ENCODE peak calls at places on chromosomes 7 and 10, in ten cellular contexts. M is NT2/D1; D is CD8-positive, alpha-beta T cell; I is transverse colon; H is aorta; B is BJ; Q is heart right ventricle; X is colonic mucosa; C is pancreas; F is RWPE2. N is an unnamed sample. For H3K36me3, the result is how much of the 10 kb centered on the place peaks cover.

GRCh38 chr7:73638921-73639320 is 14.6 kb upstream of the MLXIPL start:
- DNase-seq in M (no peak), D (no peak), I (no peak), H (no peak), B (no peak), Q (no peak), X (no peak), C (no peak), F (no peak), N (no peak)

GRCh38 chr7:5695037-5695708 is 86.3 kb downstream of the RNF216 start:
- DNase-seq in M (no peak), D (peak), I (peak), H (peak), B (peak), Q (peak), X (no peak), C (no peak), F (no peak), N (peak)

GRCh38 chr7:1059200-1060091 is 15.1 kb downstream of the GPR146 start:
- DNase-seq in M (peak), D (no peak), I (peak), H (no peak), B (no peak), Q (no peak), X (no peak), C (peak), F (no peak), N (no peak)

GRCh38 chr10:21888959-21889358 is 114.6 kb downstream of the DNAJC1 start:
- DNase-seq in M (no peak), D (no peak), I (peak), H (no peak), B (no peak), Q (no peak), X (no peak), C (no peak), F (no peak), N (no peak)

GRCh38 chr7:73774923-73775322 is 4.9 kb upstream of the CLDN3 start:
- DNase-seq in M (no peak), D (no peak), I (no peak), H (no peak), B (no peak), Q (no peak), X (no peak), C (no peak), F (no peak), N (no peak)

GRCh38 chr7:95501261-95501816 is 15.6 kb downstream of the ASB4 start:
- DNase-seq in M (no peak), D (no peak), I (no peak), H (no peak), B (no peak), Q (no peak), X (no peak), C (no peak), F (no peak), N (no peak)

GRCh38 chr7:27179503-27180430 is 5.3 kb downstream of the HOXA11 start:
- DNase-seq in M (no peak), D (peak), I (peak), H (peak), B (peak), Q (no peak), X (peak), C (peak), F (peak), N (peak)

GRCh38 chr10:132972149-132972985 is 30.0 kb upstream of the CFAP46 start:
- DNase-seq in M (no peak), D (no peak), I (no peak), H (peak), B (no peak), Q (no peak), X (no peak), C (no peak), F (peak), N (no peak)

GRCh38 chr7:114922652-114923402 is 933 bp downstream of the MDFIC start:
- DNase-seq in M (no peak), D (peak), I (peak), H (peak), B (no peak), Q (peak), X (peak), C (peak), F (no peak), N (peak)

GRCh38 chr7:11923376-11923922 is 91.5 kb upstream of the THSD7A start:
- DNase-seq in M (no peak), D (no peak), I (no peak), H (no peak), B (no peak), Q (no peak), X (no peak), C (no peak), F (no peak), N (no peak)

GRCh38 chr10:76397957-76398665 is 966.7 kb downstream of the LRMDA start:
- DNase-seq in M (no peak), D (no peak), I (no peak), H (no peak), B (no peak), Q (no peak), X (no peak), C (no peak), F (no peak), N (peak)

GRCh38 chr10:92839191-92840085 is 8.9 kb upstream of the EXOC6 start:
- DNase-seq in M (peak), D (peak), I (peak), H (peak), B (no peak), Q (peak), X (peak), C (peak), F (no peak), N (peak)

GRCh38 chr7:154167051-154167450 is 114.9 kb downstream of the DPP6 start:
- DNase-seq in M (no peak), D (no peak), I (no peak), H (no peak), B (no peak), Q (no peak), X (no peak), C (no peak), F (no peak), N (no peak)

GRCh38 chr7:65731129-65731528 is 141.7 kb upstream of the VKORC1L1 start:
- DNase-seq in M (no peak), D (no peak), I (no peak), H (no peak), B (no peak), Q (no peak), X (no peak), C (no peak), F (no peak), N (no peak)

GRCh38 chr7:65731562-65732035 is 141.3 kb upstream of the VKORC1L1 start:
- DNase-seq in M (peak), D (no peak), I (peak), H (no peak), B (no peak), Q (no peak), X (no peak), C (peak), F (no peak), N (no peak)
- H3K4me3 ChIP-seq in M (peak), D (no peak), I (peak), H (no peak), B (peak), Q (peak), X (peak), C (peak), F (no peak), N (no peak)

GRCh38 chr7:151139791-151140190 is 27.7 kb downstream of the GBX1 start:
- DNase-seq in M (no peak), D (no peak), I (peak), H (peak), B (no peak), Q (no peak), X (no peak), C (no peak), F (no peak), N (no peak)

GRCh38 chr7:151141855-151142685 is 25.4 kb downstream of the GBX1 start:
- DNase-seq in M (no peak), D (no peak), I (peak), H (peak), B (no peak), Q (no peak), X (no peak), C (no peak), F (peak), N (no peak)

GRCh38 chr7:151141281-151141854 is 26.1 kb downstream of the GBX1 start:
- DNase-seq in M (no peak), D (no peak), I (peak), H (peak), B (no peak), Q (no peak), X (no peak), C (no peak), F (no peak), N (no peak)

GRCh38 chr7:151139071-151139521 is 28.4 kb downstream of the GBX1 start:
- DNase-seq in M (no peak), D (no peak), I (peak), H (peak), B (no peak), Q (no peak), X (no peak), C (no peak), F (peak), N (no peak)

GRCh38 chr7:151140826-151141225 is 26.7 kb downstream of the GBX1 start:
- DNase-seq in M (no peak), D (no peak), I (peak), H (peak), B (no peak), Q (no peak), X (no peak), C (no peak), F (no peak), N (peak)
- H3K36me3 ChIP-seq in M (half or more), D (under half), I (under half), H (under half), B (under half), Q (under half), X (under half), C (under half), F (under half), N (under half)

GRCh38 chr10:43304687-43305333 is 37.9 kb upstream of the RASGEF1A start:
- DNase-seq in M (no peak), D (peak), I (peak), H (peak), B (no peak), Q (peak), X (peak), C (peak), F (no peak), N (peak)
- H3K4me3 ChIP-seq in M (peak), D (peak), I (peak), H (peak), B (peak), Q (peak), X (peak), C (no peak), F (peak), N (no peak)

DNA sequence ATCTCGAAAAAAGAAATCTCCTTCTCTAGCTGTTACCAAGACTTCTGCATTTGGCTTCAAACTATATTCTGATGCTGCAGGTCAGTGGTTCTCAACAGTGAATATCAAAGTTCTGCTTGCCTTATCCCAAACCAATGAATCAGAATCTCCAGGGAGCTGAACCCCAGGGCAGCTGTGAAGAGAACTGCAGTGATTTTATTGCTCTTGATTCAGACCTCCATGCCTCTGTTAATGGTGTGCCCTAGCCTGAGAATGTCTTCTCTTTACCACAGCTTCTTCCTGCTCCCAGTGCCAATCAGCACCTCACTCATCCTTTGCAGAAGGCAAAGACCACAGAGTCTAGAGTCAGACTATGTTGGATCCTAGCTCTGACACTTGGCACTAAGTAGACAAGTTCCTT is 46.2 kb upstream of the MRLN start:
- DNase-seq in M (no peak), D (no peak), I (no peak), H (no peak), B (no peak), Q (no peak), X (no peak), C (no peak), F (no peak), N (no peak)
- H3K36me3 ChIP-seq in M (under half), D (under half), I (under half), H (under half), B (under half), Q (under half), X (under half), C (under half), F (half or more), N (under half)

DNA sequence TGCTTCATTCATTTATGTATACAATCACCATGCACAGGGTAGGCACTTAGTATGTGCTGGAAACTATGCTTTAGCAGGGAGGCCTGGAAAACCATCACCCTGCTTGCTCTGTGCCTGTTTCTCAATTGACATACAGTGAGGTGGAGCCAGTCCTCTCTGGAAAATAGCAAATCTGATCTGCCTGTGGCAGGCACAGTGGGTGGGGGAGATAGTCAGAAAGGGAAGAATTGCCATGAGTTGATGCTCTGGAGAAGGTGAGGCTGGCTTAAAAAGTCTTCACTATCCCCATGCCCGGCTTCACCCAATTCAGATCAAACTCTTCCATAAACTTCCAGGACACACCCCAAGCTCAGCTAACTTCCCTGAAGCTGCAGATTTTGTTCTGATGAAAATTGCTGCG is 84.8 kb downstream of the ANK3 start:
- DNase-seq in M (no peak), D (no peak), I (no peak), H (no peak), B (no peak), Q (no peak), X (no peak), C (no peak), F (no peak), N (no peak)
- H3K4me3 ChIP-seq in M (no peak), D (no peak), I (no peak), H (no peak), B (no peak), Q (no peak), X (no peak), C (no peak), F (no peak), N (no peak)

GRCh38 chr7:40810274-40810673 is 675.5 kb downstream of the SUGCT start:
- DNase-seq in M (no peak), D (no peak), I (no peak), H (no peak), B (no peak), Q (no peak), X (no peak), C (no peak), F (no peak), N (no peak)

GRCh38 chr7:40811666-40812065 is 676.9 kb downstream of the SUGCT start:
- DNase-seq in M (no peak), D (no peak), I (no peak), H (no peak), B (no peak), Q (no peak), X (no peak), C (no peak), F (no peak), N (no peak)

GRCh38 chr7:40815512-40815911 is 680.7 kb downstream of the SUGCT start:
- DNase-seq in M (no peak), D (no peak), I (no peak), H (no peak), B (no peak), Q (no peak), X (no peak), C (no peak), F (no peak), N (no peak)

GRCh38 chr7:40815022-40815421 is 680.2 kb downstream of the SUGCT start:
- DNase-seq in M (no peak), D (no peak), I (no peak), H (no peak), B (no peak), Q (no peak), X (no peak), C (no peak), F (no peak), N (no peak)
- H3K36me3 ChIP-seq in M (under half), D (under half), I (under half), H (under half), B (under half), Q (under half), X (under half), C (under half), F (under half), N (under half)

DNA sequence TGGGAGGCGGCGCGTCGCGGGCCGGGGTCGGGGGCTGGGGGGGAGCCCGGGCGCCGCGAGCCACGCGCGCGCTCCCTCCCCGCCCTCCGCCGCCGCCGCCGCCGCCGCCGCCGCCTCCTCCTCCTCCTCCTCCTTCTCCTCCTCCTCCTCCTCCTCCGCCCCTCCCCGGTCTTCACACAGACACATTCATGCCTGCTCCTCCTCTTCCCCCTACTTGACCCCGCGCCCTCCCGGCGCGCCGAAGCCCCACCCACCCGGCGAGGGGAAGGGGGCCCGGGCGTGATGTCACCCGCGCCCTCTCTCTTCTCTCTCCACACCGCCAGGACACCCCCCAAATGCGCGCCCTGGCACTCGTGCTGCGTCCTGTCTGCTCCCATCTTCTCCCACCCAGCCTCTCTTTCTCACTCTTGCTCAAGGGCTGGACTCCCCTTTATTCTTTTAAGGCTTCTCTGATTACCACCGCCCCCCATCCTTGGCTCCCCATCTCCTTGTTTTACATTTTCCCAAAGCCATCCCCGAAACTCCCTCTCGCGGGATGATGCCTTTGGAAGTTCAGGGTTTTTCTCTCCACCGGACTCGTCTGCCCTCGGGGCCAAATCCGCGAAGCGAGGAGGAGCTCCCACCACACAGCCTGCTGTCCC is 1.0 kb upstream of the GLI3 start:
- DNase-seq in M (peak), D (no peak), I (peak), H (peak), B (no peak), Q (peak), X (peak), C (no peak), F (no peak), N (peak)
- H3K4me3 ChIP-seq in M (peak), D (no peak), I (peak), H (peak), B (peak), Q (peak), X (peak), C (no peak), F (peak), N (no peak)

GRCh38 chr7:94409561-94409960 is 14.9 kb downstream of the COL1A2 start:
- DNase-seq in M (no peak), D (no peak), I (no peak), H (no peak), B (no peak), Q (no peak), X (no peak), C (no peak), F (no peak), N (no peak)
- H3K36me3 ChIP-seq in M (half or more), D (under half), I (under half), H (under half), B (under half), Q (under half), X (under half), C (under half), F (under half), N (under half)